ENCODE peak calls at places on chromosomes 16 and 17, in six cellular contexts. One of them, this sample, is unnamed.

GRCh38 chr16:67146523-67147357 is 4.1 kb downstream of the B3GNT9 start:
- DNase-seq in choroid plexus epithelial cell: no peak
- DNase-seq in activated T-cell treated with anti-CD3 and anti-CD28 coated beads, Interleukin-2, amount 50 U/mL, for 4 hours: no peak
- DNase-seq in activated CD8-positive, alpha-beta T cell treated with anti-CD3 and anti-CD28 coated beads for 36 hours: no peak
- DNase-seq in iPS DF 6.9: no peak
- DNase-seq in COR-L47: no peak
- DNase-seq in this sample: no peak

GRCh38 chr16:922051-922450 is 48.7 kb downstream of the LMF1 start:
- DNase-seq in COR-L47: no peak
- DNase-seq in choroid plexus epithelial cell: no peak
- DNase-seq in activated T-cell treated with anti-CD3 and anti-CD28 coated beads, Interleukin-2, amount 50 U/mL, for 4 hours: no peak
- DNase-seq in iPS DF 6.9: no peak
- DNase-seq in activated CD8-positive, alpha-beta T cell treated with anti-CD3 and anti-CD28 coated beads for 36 hours: no peak
- DNase-seq in this sample: no peak

GRCh38 chr17:71071837-71072236 is 902.5 kb downstream of the KCNJ2 start:
- DNase-seq in activated CD8-positive, alpha-beta T cell treated with anti-CD3 and anti-CD28 coated beads for 36 hours: no peak
- DNase-seq in iPS DF 6.9: no peak
- DNase-seq in activated T-cell treated with anti-CD3 and anti-CD28 coated beads, Interleukin-2, amount 50 U/mL, for 4 hours: no peak
- DNase-seq in choroid plexus epithelial cell: peak
- DNase-seq in COR-L47: no peak
- DNase-seq in this sample: peak

GRCh38 chr16:69927056-69927757 is 23.9 kb upstream of the CLEC18A start:
- DNase-seq in activated CD8-positive, alpha-beta T cell treated with anti-CD3 and anti-CD28 coated beads for 36 hours: no peak
- DNase-seq in COR-L47: no peak
- DNase-seq in choroid plexus epithelial cell: peak
- DNase-seq in iPS DF 6.9: no peak
- DNase-seq in activated T-cell treated with anti-CD3 and anti-CD28 coated beads, Interleukin-2, amount 50 U/mL, for 4 hours: no peak
- DNase-seq in this sample: no peak

GRCh38 chr16:19524866-19525723 is 1.4 kb downstream of the CCP110 start:
- DNase-seq in COR-L47: no peak
- DNase-seq in activated CD8-positive, alpha-beta T cell treated with anti-CD3 and anti-CD28 coated beads for 36 hours: no peak
- DNase-seq in activated T-cell treated with anti-CD3 and anti-CD28 coated beads, Interleukin-2, amount 50 U/mL, for 4 hours: no peak
- DNase-seq in iPS DF 6.9: no peak
- DNase-seq in choroid plexus epithelial cell: no peak
- DNase-seq in this sample: no peak

GRCh38 chr17:64732336-64733006 is 70.4 kb upstream of the SMURF2 start:
- DNase-seq in activated T-cell treated with anti-CD3 and anti-CD28 coated beads, Interleukin-2, amount 50 U/mL, for 4 hours: no peak
- DNase-seq in choroid plexus epithelial cell: peak
- DNase-seq in iPS DF 6.9: no peak
- DNase-seq in activated CD8-positive, alpha-beta T cell treated with anti-CD3 and anti-CD28 coated beads for 36 hours: no peak
- DNase-seq in COR-L47: no peak
- DNase-seq in this sample: no peak

GRCh38 chr17:80694085-80694991 is 149.7 kb downstream of the RPTOR start:
- DNase-seq in choroid plexus epithelial cell: no peak
- DNase-seq in activated CD8-positive, alpha-beta T cell treated with anti-CD3 and anti-CD28 coated beads for 36 hours: no peak
- DNase-seq in activated T-cell treated with anti-CD3 and anti-CD28 coated beads, Interleukin-2, amount 50 U/mL, for 4 hours: no peak
- DNase-seq in COR-L47: no peak
- DNase-seq in iPS DF 6.9: no peak
- DNase-seq in this sample: no peak

GRCh38 chr17:79852748-79853147 is 13.5 kb upstream of the CBX4 start:
- DNase-seq in COR-L47: no peak
- DNase-seq in activated T-cell treated with anti-CD3 and anti-CD28 coated beads, Interleukin-2, amount 50 U/mL, for 4 hours: no peak
- DNase-seq in activated CD8-positive, alpha-beta T cell treated with anti-CD3 and anti-CD28 coated beads for 36 hours: no peak
- DNase-seq in choroid plexus epithelial cell: peak
- DNase-seq in iPS DF 6.9: no peak
- DNase-seq in this sample: no peak

GRCh38 chr16:8675183-8676159 is 1.1 kb downstream of the ABAT start:
- DNase-seq in iPS DF 6.9: no peak
- DNase-seq in activated CD8-positive, alpha-beta T cell treated with anti-CD3 and anti-CD28 coated beads for 36 hours: peak
- DNase-seq in activated T-cell treated with anti-CD3 and anti-CD28 coated beads, Interleukin-2, amount 50 U/mL, for 4 hours: peak
- DNase-seq in COR-L47: no peak
- DNase-seq in choroid plexus epithelial cell: peak
- DNase-seq in this sample: no peak

GRCh38 chr17:7137182-7137943 is 22.7 kb upstream of the ASGR2 start:
- DNase-seq in activated CD8-positive, alpha-beta T cell treated with anti-CD3 and anti-CD28 coated beads for 36 hours: no peak
- DNase-seq in activated T-cell treated with anti-CD3 and anti-CD28 coated beads, Interleukin-2, amount 50 U/mL, for 4 hours: no peak
- DNase-seq in iPS DF 6.9: no peak
- DNase-seq in COR-L47: no peak
- DNase-seq in choroid plexus epithelial cell: peak
- DNase-seq in this sample: no peak

GRCh38 chr17:49358638-49359247 is 3.3 kb downstream of the ZNF652 start:
- DNase-seq in activated CD8-positive, alpha-beta T cell treated with anti-CD3 and anti-CD28 coated beads for 36 hours: peak
- DNase-seq in iPS DF 6.9: no peak
- DNase-seq in COR-L47: no peak
- DNase-seq in activated T-cell treated with anti-CD3 and anti-CD28 coated beads, Interleukin-2, amount 50 U/mL, for 4 hours: no peak
- DNase-seq in choroid plexus epithelial cell: peak
- DNase-seq in this sample: no peak

GRCh38 chr16:14576532-14576931 is 53.5 kb downstream of the PARN start:
- DNase-seq in activated CD8-positive, alpha-beta T cell treated with anti-CD3 and anti-CD28 coated beads for 36 hours: no peak
- DNase-seq in choroid plexus epithelial cell: no peak
- DNase-seq in COR-L47: no peak
- DNase-seq in activated T-cell treated with anti-CD3 and anti-CD28 coated beads, Interleukin-2, amount 50 U/mL, for 4 hours: no peak
- DNase-seq in iPS DF 6.9: no peak
- DNase-seq in this sample: no peak

GRCh38 chr17:82267575-82268379 is 5.7 kb downstream of the CSNK1D start:
- DNase-seq in COR-L47: no peak
- DNase-seq in activated CD8-positive, alpha-beta T cell treated with anti-CD3 and anti-CD28 coated beads for 36 hours: peak
- DNase-seq in activated T-cell treated with anti-CD3 and anti-CD28 coated beads, Interleukin-2, amount 50 U/mL, for 4 hours: peak
- DNase-seq in iPS DF 6.9: no peak
- DNase-seq in choroid plexus epithelial cell: peak
- DNase-seq in this sample: no peak